ENCODE peak calls at places on chromosomes 7 and 10, in six cellular contexts. V is IMR-90, D is H9, I is mesenchymal stem cell, K is mesendoderm, Q is H1. R is an unnamed sample.

GRCh38 chr7:33529070-33529469 is 376.3 kb upstream of the BMPER start:
- DNase-seq in V (no peak), I (no peak), Q (no peak), D (no peak), K (no peak), R (no peak)

GRCh38 chr10:124253006-124253405 is 159.6 kb upstream of the CHST15 start:
- DNase-seq in V (no peak), D (no peak), K (no peak), I (no peak), Q (no peak), R (no peak)

GRCh38 chr10:4670737-4671136 is 155.3 kb upstream of the AKR1E2 start:
- DNase-seq in K (no peak), V (peak), Q (no peak), I (peak), D (no peak), R (no peak)

GRCh38 chr7:118350260-118350659 is 125.8 kb downstream of the ANKRD7 start:
- DNase-seq in V (no peak), Q (no peak), K (no peak), I (no peak), D (no peak), R (no peak)

GRCh38 chr10:6091630-6092029 is 2.8 kb downstream of the RBM17 start:
- DNase-seq in Q (no peak), K (peak), V (no peak), I (no peak), D (no peak), R (no peak)

GRCh38 chr7:90412458-90413184 is 9.4 kb downstream of the CLDN12 start:
- DNase-seq in D (peak), K (peak), Q (no peak), V (no peak), I (no peak), R (no peak)

GRCh38 chr10:48465860-48466521 is 138.9 kb downstream of the ARHGAP22 start:
- DNase-seq in I (no peak), V (no peak), D (peak), K (peak), Q (no peak), R (no peak)

GRCh38 chr7:46468753-46469356 is 547.8 kb upstream of the IGFBP3 start:
- DNase-seq in K (peak), D (no peak), I (peak), V (peak), Q (no peak), R (no peak)

GRCh38 chr7:64879800-64880199 is 23.3 kb upstream of the ZNF273 start:
- DNase-seq in V (no peak), D (peak), K (no peak), I (no peak), Q (no peak), R (no peak)

GRCh38 chr10:1180836-1181235 is 124.7 kb downstream of the WDR37 start:
- DNase-seq in Q (no peak), D (no peak), I (no peak), K (peak), V (no peak), R (no peak)

GRCh38 chr10:78267070-78267469 is 233.4 kb downstream of the RPS24 start:
- DNase-seq in V (peak), K (no peak), I (peak), D (no peak), Q (no peak), R (no peak)

GRCh38 chr7:37208528-37208927 is 240.1 kb downstream of the ELMO1 start:
- DNase-seq in Q (no peak), K (peak), I (peak), D (peak), V (peak), R (peak)

GRCh38 chr7:22554184-22554583 is 54.2 kb upstream of the STEAP1B start:
- DNase-seq in D (no peak), V (no peak), I (no peak), Q (no peak), K (no peak), R (no peak)

GRCh38 chr7:11726251-11727155 is 105.5 kb downstream of the THSD7A start:
- DNase-seq in V (peak), I (no peak), Q (no peak), D (no peak), K (no peak), R (no peak)

GRCh38 chr7:55468495-55468894 is 103.4 kb downstream of the LANCL2 start:
- DNase-seq in Q (no peak), D (no peak), V (no peak), I (no peak), K (no peak), R (no peak)

GRCh38 chr10:103885617-103886016 is 30.2 kb upstream of the SH3PXD2A start:
- DNase-seq in Q (no peak), V (peak), I (no peak), K (no peak), D (no peak), R (no peak)

GRCh38 chr10:50635286-50635685 is 11.5 kb upstream of the SGMS1 start:
- DNase-seq in Q (no peak), K (no peak), I (no peak), V (peak), D (no peak), R (no peak)

GRCh38 chr10:77505431-77506334 is 131.9 kb downstream of the KCNMA1 start:
- DNase-seq in D (no peak), I (peak), K (peak), Q (no peak), V (peak), R (no peak)

GRCh38 chr10:13366891-13367290 is 18.8 kb upstream of the SEPHS1 start:
- DNase-seq in V (no peak), K (peak), Q (no peak), I (no peak), D (no peak), R (no peak)

GRCh38 chr7:138032775-138033174 is 30.9 kb upstream of the CREB3L2 start:
- DNase-seq in Q (no peak), K (peak), V (peak), I (no peak), D (no peak), R (no peak)

GRCh38 chr7:28165221-28165807 is 15.3 kb downstream of the JAZF1 start:
- DNase-seq in Q (no peak), K (no peak), I (peak), D (no peak), V (peak), R (no peak)

GRCh38 chr7:122858310-122858709 is 27.9 kb downstream of the CADPS2 start:
- DNase-seq in V (no peak), I (no peak), D (no peak), K (no peak), Q (no peak), R (no peak)

GRCh38 chr7:38506004-38506403 is 125.2 kb downstream of the AMPH start:
- DNase-seq in D (no peak), K (no peak), V (no peak), Q (no peak), I (no peak), R (no peak)

GRCh38 chr7:18829518-18830252 is 287.8 kb downstream of the TWIST1 start:
- DNase-seq in D (no peak), K (no peak), I (peak), Q (no peak), V (peak), R (no peak)

GRCh38 chr10:29771376-29771775 is 136.6 kb upstream of the SVIL start:
- DNase-seq in K (no peak), Q (no peak), I (no peak), D (no peak), V (no peak), R (no peak)

GRCh38 chr7:22193361-22194016 is 163.5 kb downstream of the RAPGEF5 start:
- DNase-seq in D (peak), K (peak), V (peak), Q (no peak), I (peak), R (peak)

GRCh38 chr7:17532861-17533404 is 234.5 kb downstream of the AHR start:
- DNase-seq in Q (no peak), D (no peak), V (peak), K (no peak), I (peak), R (no peak)

GRCh38 chr7:9026121-9026520 is 592.7 kb downstream of the NXPH1 start:
- DNase-seq in K (no peak), Q (no peak), D (no peak), V (no peak), I (no peak), R (no peak)

GRCh38 chr7:131157530-131158243 is 170.0 kb upstream of the MKLN1 start:
- DNase-seq in V (peak), I (peak), D (no peak), K (no peak), Q (no peak), R (no peak)

GRCh38 chr7:64867863-64868440 is 35.1 kb upstream of the ZNF273 start:
- DNase-seq in Q (no peak), V (no peak), D (peak), I (no peak), K (no peak), R (no peak)

GRCh38 chr10:102418612-102419560 is at the start of gene PSD:
- DNase-seq in K (peak), Q (no peak), V (no peak), I (no peak), D (peak), R (no peak)

GRCh38 chr10:129033790-129034272 is 433.2 kb upstream of the MGMT start:
- DNase-seq in K (no peak), D (no peak), I (no peak), V (no peak), Q (no peak), R (peak)

GRCh38 chr7:44145969-44146897 is 5.1 kb upstream of the MYL7 start:
- DNase-seq in I (peak), K (peak), V (peak), Q (peak), D (peak), R (peak)

GRCh38 chr7:79403879-79404278 is 49.6 kb downstream of the MAGI2 start:
- DNase-seq in K (no peak), V (no peak), D (no peak), I (no peak), Q (no peak), R (no peak)

GRCh38 chr7:130216025-130216424 is 8.4 kb downstream of the SSMEM1 start:
- DNase-seq in Q (no peak), V (no peak), I (no peak), K (no peak), D (no peak), R (no peak)

GRCh38 chr7:131288446-131288845 is 39.2 kb upstream of the MKLN1 start:
- DNase-seq in K (no peak), I (no peak), D (no peak), V (no peak), Q (no peak), R (no peak)

GRCh38 chr7:134712196-134712595 is 65.5 kb downstream of the BPGM start:
- DNase-seq in I (no peak), D (no peak), Q (no peak), V (no peak), K (no peak), R (no peak)

GRCh38 chr10:92240289-92241157 is 50.4 kb downstream of the CPEB3 start:
- DNase-seq in V (peak), I (peak), D (peak), K (peak), Q (no peak), R (peak)

GRCh38 chr7:91492773-91493172 is 228.5 kb downstream of the FZD1 start:
- DNase-seq in V (no peak), K (no peak), D (no peak), I (no peak), Q (no peak), R (no peak)
- H2BK5ac ChIP-seq in V (no peak), K (no peak), D (no peak), I (no peak), Q (no peak), R (no peak)

DNA sequence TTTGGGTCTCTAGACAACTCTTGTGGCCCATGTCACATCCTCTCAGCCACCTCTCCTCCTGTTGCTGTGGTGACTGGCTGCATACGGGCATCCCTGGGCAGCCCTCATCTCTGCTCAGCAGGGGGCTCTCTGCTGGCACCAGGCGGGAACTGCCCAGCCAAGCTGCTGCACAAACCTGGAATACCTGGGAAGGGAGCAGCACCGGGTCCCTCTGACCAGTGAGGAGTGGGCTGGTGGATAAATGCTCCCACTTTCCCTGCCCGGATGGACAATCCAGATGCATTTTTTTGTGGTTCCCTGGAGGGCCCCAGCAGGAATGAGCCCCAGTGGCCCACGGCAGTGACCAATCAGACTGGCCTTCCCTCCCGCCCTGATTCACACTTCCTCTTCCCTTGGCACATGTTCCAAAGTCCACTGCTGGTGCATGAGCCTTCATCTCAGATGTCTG is 21.9 kb downstream of the GRID1 start:
- DNase-seq in I (no peak), K (no peak), Q (no peak), D (no peak), V (no peak), R (no peak)
- H3K9ac ChIP-seq in I (no peak), K (no peak), Q (no peak), D (no peak), V (no peak), R (no peak)

GRCh38 chr7:78189762-78190161 is 391.2 kb downstream of the PHTF2 start:
- DNase-seq in D (no peak), V (no peak), Q (no peak), I (no peak), K (no peak), R (no peak)
- H2BK15ac ChIP-seq in D (no peak), V (no peak), Q (no peak), I (no peak), K (no peak), R (no peak)

GRCh38 chr10:62869958-62870357 is 53.8 kb upstream of the EGR2 start:
- DNase-seq in V (no peak), I (no peak), K (no peak), Q (no peak), D (no peak), R (no peak)
- H2BK5ac ChIP-seq in V (no peak), I (no peak), K (no peak), Q (no peak), D (no peak), R (no peak)

DNA sequence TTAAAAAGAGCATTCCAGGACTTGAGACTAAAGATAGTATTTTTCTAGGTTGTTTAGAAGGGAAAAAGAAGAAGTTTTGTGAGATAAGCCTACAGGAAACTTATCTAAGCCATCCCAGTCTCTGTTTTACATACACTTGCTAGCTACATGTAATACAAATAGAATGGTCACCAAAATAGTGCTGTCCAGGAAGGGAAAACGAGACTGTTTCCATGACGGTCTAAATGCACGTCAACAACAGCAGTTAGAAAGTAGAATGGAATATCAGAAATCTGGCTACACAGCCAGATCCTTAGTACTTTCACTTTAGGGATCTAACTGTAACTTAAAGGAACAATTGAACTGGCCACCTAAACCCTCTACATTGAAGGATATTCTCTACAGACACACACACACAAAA is 117.6 kb downstream of the TSPAN12 start:
- DNase-seq in I (peak), Q (no peak), K (no peak), V (peak), D (no peak), R (no peak)
- H3K9ac ChIP-seq in I (peak), Q (no peak), K (no peak), V (no peak), D (no peak), R (no peak)

GRCh38 chr7:36023025-36023424 is 130.0 kb upstream of the EEPD1 start:
- DNase-seq in I (no peak), Q (no peak), K (no peak), V (no peak), D (no peak), R (no peak)

GRCh38 chr7:36021367-36021766 is 131.7 kb upstream of the EEPD1 start:
- DNase-seq in I (no peak), Q (no peak), D (peak), K (peak), V (no peak), R (no peak)

GRCh38 chr7:36019966-36020365 is 133.1 kb upstream of the EEPD1 start:
- DNase-seq in K (no peak), V (no peak), Q (no peak), D (no peak), I (no peak), R (no peak)

GRCh38 chr7:36019538-36019937 is 133.5 kb upstream of the EEPD1 start:
- DNase-seq in I (no peak), V (no peak), K (no peak), Q (no peak), D (no peak), R (no peak)

DNA sequence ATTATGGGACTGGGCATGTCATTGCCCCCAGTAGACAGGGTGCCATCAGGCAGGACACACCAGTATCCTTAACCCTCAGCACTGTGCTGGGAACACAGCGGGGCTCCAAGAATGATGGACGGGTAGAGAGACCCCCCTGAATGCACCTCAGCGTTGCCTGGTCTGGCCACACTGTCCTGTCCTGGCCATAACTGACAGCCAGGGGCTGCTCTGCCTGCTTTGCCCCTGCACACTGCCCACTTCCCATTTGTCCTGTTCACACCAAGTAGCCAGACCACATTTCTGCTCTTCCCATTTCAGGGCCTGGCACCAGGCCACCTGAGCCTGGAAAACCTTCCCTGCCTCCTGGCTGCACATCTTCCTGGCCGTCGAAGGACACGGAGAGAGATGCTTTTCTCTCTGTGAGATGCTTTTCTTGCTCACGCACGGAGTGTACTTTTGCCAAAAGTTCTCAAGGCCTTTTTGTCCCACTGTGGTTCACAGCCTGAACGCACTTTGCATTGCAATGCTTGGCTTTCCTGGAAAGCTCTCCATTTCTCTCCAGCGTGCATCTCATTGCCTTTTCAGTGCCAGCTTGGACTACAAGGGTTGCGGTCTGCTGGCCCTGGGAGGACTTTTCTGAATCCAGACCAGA is 131.0 kb upstream of the EEPD1 start:
- DNase-seq in I (no peak), K (no peak), V (no peak), Q (no peak), D (no peak), R (no peak)
- H2BK15ac ChIP-seq in I (no peak), K (no peak), V (no peak), Q (peak), D (no peak), R (no peak)